ENCODE peak calls at places on chromosomes 3 and 15, in six cellular contexts. Y is fibroblast of lung, N is transverse colon, M is cardiac muscle cell, W is PC-3, Q is MM.1S. I is an unnamed sample.

GRCh38 chr3:155323063-155323666 is 29.7 kb upstream of the STRIT1 start:
- DNase-seq in Y (peak), N (peak), M (peak), W (peak), Q (peak), I (no peak)

GRCh38 chr3:172685331-172686214 is 25.3 kb downstream of the NCEH1 start:
- DNase-seq in Y (no peak), N (no peak), M (no peak), W (peak), Q (no peak), I (no peak)

GRCh38 chr3:170419301-170420087 is 826 bp downstream of the CLDN11 start:
- DNase-seq in Y (peak), N (no peak), M (peak), W (no peak), Q (no peak), I (no peak)

GRCh38 chr3:150237490-150237889 is 170.6 kb upstream of the TSC22D2 start:
- DNase-seq in Y (peak), N (no peak), M (no peak), W (peak), Q (no peak), I (no peak)

GRCh38 chr3:126418256-126418530 is 23.5 kb downstream of the CFAP100 start:
- DNase-seq in Y (no peak), N (no peak), M (no peak), W (no peak), Q (no peak), I (peak)

GRCh38 chr15:79455361-79455760 is 23.2 kb downstream of the MINAR1 start:
- DNase-seq in Y (no peak), N (no peak), M (no peak), W (no peak), Q (no peak), I (no peak)

GRCh38 chr3:118089563-118089962 is 945.1 kb downstream of the IGSF11 start:
- DNase-seq in Y (peak), N (no peak), M (no peak), W (peak), Q (no peak), I (no peak)

GRCh38 chr3:64684715-64685261 is 3.0 kb downstream of the ADAMTS9 start:
- DNase-seq in Y (peak), N (peak), M (peak), W (no peak), Q (no peak), I (peak)

GRCh38 chr3:122942937-122943827 is 84.4 kb downstream of the SEMA5B start:
- DNase-seq in Y (peak), N (peak), M (peak), W (peak), Q (peak), I (no peak)

GRCh38 chr3:168213920-168214319 is 118.2 kb upstream of the GOLIM4 start:
- DNase-seq in Y (peak), N (no peak), M (no peak), W (no peak), Q (peak), I (no peak)

GRCh38 chr15:41487376-41487775 is 6.3 kb upstream of the ITPKA start:
- DNase-seq in Y (no peak), N (no peak), M (no peak), W (no peak), Q (no peak), I (no peak)

GRCh38 chr3:141231923-141232861 is 567 bp downstream of the PXYLP1 start:
- DNase-seq in Y (no peak), N (peak), M (peak), W (peak), Q (peak), I (no peak)

GRCh38 chr3:34570916-34571705 is 772.7 kb downstream of the PDCD6IP start:
- DNase-seq in Y (no peak), N (no peak), M (no peak), W (no peak), Q (no peak), I (no peak)

GRCh38 chr15:66948294-66948693 is 117.1 kb upstream of the SMAD3 start:
- DNase-seq in Y (peak), N (no peak), M (no peak), W (peak), Q (peak), I (peak)

GRCh38 chr3:142808103-142808917 is 80.6 kb downstream of the PCOLCE2 start:
- DNase-seq in Y (peak), N (no peak), M (no peak), W (peak), Q (no peak), I (no peak)

GRCh38 chr3:64426551-64426950 is 201.3 kb upstream of the PRICKLE2 start:
- DNase-seq in Y (no peak), N (no peak), M (no peak), W (no peak), Q (no peak), I (no peak)

DNA sequence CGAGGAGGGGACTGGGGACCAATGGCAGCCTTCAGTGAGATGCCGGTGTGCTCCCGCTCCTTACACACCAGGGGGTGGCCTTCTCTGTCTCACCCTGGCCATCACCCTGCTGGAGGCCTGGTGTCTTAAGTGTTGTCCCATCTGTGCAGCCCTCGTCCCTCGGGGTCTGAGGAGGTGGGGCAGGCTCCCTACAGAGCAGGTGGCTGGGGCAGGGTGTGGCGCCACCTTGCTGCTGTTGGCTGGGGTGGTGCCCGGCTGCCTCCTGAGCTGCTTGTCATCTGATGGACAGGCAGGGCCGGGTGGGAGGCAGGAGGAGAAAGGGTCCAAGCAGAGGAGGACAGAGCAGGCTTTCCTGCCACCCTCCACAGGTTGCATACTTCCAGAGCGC is 25.9 kb downstream of the PTPN23 start:
- DNase-seq in Y (no peak), N (no peak), M (no peak), W (no peak), Q (no peak), I (no peak)
- H3K27ac ChIP-seq in Y (no peak), N (no peak), M (no peak), W (no peak), Q (no peak), I (no peak)

GRCh38 chr15:101120473-101120872 is 131.4 kb downstream of the CHSY1 start:
- DNase-seq in Y (no peak), N (no peak), M (no peak), W (no peak), Q (no peak), I (no peak)

GRCh38 chr15:101122266-101122665 is 129.6 kb downstream of the CHSY1 start:
- DNase-seq in Y (no peak), N (no peak), M (no peak), W (no peak), Q (no peak), I (no peak)

GRCh38 chr15:101121511-101122090 is 130.2 kb downstream of the CHSY1 start:
- DNase-seq in Y (peak), N (peak), M (peak), W (peak), Q (peak), I (peak)

GRCh38 chr15:101122806-101123205 is 129.0 kb downstream of the CHSY1 start:
- DNase-seq in Y (no peak), N (no peak), M (no peak), W (no peak), Q (no peak), I (no peak)

GRCh38 chr15:101120961-101121360 is 130.9 kb downstream of the CHSY1 start:
- DNase-seq in Y (no peak), N (no peak), M (no peak), W (no peak), Q (no peak), I (no peak)
- H3K4me3 ChIP-seq in Y (no peak), N (no peak), M (no peak), W (no peak), Q (no peak), I (peak)

DNA sequence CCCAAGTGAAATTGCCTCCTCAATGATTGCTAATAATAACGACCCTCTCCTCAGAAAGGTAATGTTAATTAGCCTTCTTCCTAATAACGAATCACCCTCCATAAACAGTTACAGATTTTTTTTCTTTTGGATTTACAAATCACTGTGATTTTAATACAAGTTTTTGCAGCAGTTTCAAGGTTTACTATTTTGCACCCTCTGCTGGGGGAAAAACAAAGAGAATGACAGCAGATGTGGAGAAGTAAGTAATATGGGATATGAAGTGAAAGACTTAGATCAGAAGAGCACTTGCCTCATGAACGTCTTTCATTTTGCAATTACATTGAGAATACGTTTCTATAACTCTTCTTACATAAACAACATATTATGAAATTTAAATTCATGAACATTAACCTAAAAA is 16.1 kb upstream of the CNTN3 start:
- DNase-seq in Y (peak), N (no peak), M (no peak), W (no peak), Q (peak), I (no peak)
- TF ChIP-seq CTCF in Y (peak), N (peak), M (peak), W (no peak), Q (peak), I (no peak)

DNA sequence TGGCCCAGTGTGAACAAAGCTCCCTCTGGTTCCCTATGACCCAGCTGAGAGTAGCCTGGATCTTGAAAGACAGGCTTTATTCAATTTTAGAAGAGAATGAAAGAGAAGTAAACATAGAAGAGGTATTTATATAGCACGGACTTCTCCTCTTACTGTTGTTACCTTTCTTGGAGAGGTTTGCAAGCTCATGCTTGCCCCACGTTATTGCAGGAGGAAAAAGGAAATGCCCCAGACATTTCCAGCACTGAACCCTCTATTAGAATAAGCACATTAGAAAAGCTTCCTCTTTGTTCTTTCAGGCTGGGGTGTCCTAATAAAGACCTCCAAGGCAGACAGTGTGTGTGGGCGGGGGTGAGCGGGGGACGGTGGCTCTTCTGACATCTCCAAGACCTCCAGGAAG is 98.7 kb upstream of the AGBL1 start:
- DNase-seq in Y (no peak), N (no peak), M (no peak), W (no peak), Q (no peak), I (no peak)
- H3K27ac ChIP-seq in Y (no peak), N (no peak), M (no peak), W (no peak), Q (no peak), I (no peak)

DNA sequence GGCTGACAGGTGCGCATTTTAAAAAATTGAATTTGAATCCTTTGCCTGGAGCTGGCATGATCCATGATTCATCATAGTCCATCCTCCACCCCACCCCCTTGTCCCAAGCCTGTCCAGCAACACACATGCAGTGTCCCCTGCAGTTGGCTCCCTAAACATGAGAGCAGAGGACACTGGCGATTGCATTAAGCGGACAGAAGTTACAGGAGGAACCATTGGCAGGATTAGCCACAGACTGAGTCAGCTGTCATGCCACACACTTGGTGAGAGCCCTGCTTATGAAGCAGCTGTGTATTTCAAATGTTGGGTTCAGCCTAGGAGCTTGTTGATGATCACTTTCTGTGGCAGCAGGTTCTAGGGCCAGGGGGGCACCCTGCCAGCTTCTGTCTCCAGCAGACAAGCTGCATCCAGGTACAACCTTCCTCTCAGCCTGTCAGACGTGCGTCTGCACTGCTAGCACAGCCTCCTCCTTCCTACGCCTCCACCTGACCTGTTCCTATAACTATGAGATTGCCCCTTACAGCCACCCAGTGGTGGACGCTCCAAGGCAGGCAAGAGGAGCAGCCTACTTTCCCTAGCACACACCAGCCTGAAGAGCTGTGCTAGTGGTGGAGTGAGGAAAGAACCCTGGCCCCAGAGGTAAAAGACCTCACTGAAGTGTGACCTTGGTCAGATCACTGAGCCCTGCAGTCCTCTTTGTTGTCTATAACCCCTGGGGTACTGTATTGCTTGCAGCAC is 121.9 kb downstream of the SLCO3A1 start:
- DNase-seq in Y (no peak), N (no peak), M (no peak), W (no peak), Q (no peak), I (no peak)
- H3K4me3 ChIP-seq in Y (no peak), N (no peak), M (no peak), W (no peak), Q (no peak), I (no peak)

GRCh38 chr3:128807186-128807830 is 72.1 kb upstream of the ACAD9 start:
- DNase-seq in Y (no peak), N (no peak), M (no peak), W (no peak), Q (no peak), I (no peak)
- TF ChIP-seq CTCF in Y (no peak), N (no peak), M (no peak), W (no peak), Q (no peak), I (no peak)

DNA sequence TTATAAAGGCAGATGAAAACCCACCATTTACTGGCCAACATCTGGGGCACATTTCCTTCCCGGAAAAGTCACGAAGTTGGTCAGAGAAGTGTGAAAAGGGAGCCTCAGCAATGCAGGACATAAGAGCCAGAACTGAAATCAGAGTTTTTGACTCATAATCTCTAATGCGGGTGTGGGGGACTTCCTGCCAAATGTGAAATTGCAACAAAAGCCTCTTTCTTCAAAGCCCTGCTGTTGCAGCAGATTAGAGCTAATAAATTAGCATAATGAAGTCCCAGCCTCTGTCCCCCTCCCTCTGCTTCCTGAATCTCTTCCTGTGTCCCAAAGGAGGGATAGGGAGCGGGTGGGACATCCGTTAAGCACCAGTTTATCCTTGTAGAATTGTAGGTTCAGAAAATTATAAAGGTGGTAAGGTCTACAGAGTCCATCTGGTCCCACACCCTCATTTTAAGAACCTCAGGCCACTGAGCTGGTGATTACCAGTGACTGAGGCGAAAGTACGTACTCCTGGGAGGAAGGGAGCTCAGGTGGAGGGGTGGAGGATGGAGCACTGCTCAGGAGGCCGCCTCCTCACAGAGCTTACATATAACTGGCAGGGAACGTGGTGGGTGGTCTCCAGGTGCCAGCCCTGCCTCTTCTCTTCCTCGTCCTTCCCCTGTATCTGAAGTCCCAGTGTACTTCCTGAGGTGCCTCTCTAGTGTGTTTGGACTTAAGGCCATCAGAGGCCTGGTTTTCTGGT is 35.0 kb downstream of the ST6GAL1 start:
- DNase-seq in Y (peak), N (no peak), M (no peak), W (no peak), Q (no peak), I (peak)
- H3K27ac ChIP-seq in Y (no peak), N (no peak), M (no peak), W (no peak), Q (no peak), I (peak)

GRCh38 chr3:104286645-104287044 is 1080.1 kb upstream of the ALCAM start:
- DNase-seq in Y (no peak), N (no peak), M (no peak), W (no peak), Q (no peak), I (no peak)

GRCh38 chr3:104291437-104291851 is 1075.3 kb upstream of the ALCAM start:
- DNase-seq in Y (peak), N (no peak), M (no peak), W (no peak), Q (peak), I (no peak)

GRCh38 chr3:104297617-104298016 is 1069.1 kb upstream of the ALCAM start:
- DNase-seq in Y (no peak), N (no peak), M (no peak), W (peak), Q (no peak), I (no peak)

GRCh38 chr3:104291878-104292277 is 1074.8 kb upstream of the ALCAM start:
- DNase-seq in Y (peak), N (no peak), M (peak), W (no peak), Q (peak), I (no peak)
- H3K4me3 ChIP-seq in Y (peak), N (no peak), M (no peak), W (no peak), Q (peak), I (peak)

GRCh38 chr15:88620995-88621772 is at the start of gene AEN:
- DNase-seq in Y (peak), N (peak), M (peak), W (peak), Q (peak), I (peak)
- TF ChIP-seq CTCF in Y (no peak), N (no peak), M (no peak), W (no peak), Q (no peak), I (no peak)

I was measured in coronary artery.